ENCODE peak calls at places on chromosome 1, in five cellular contexts. I is HAP-1, C is NCI-H2029, A is nucleus accumbens, H is PC-3. E is an unnamed sample.

GRCh38 chr1:51642739-51643142 is 25.8 kb downstream of the OSBPL9 start:
- DNase-seq in I (peak; percentile 72), A (no peak), H (no peak), C (no peak), E (no peak)

GRCh38 chr1:3654549-3655281 is 2.4 kb downstream of the TP73 start:
- DNase-seq in C (no peak), I (no peak), H (no peak), A (no peak), E (no peak)

GRCh38 chr1:169461390-169462001 is 24.2 kb downstream of the SLC19A2 start:
- DNase-seq in A (no peak), I (no peak), H (no peak), C (no peak), E (no peak)

GRCh38 chr1:171817511-171818265 is 23.6 kb upstream of the DNM3 start:
- DNase-seq in C (no peak), I (no peak), H (peak; percentile 99), A (no peak), E (peak; percentile 97)

GRCh38 chr1:42173155-42173933 is 8.8 kb upstream of the GUCA2A start:
- DNase-seq in I (peak; percentile 47), C (peak; percentile 78), A (no peak), H (peak; percentile 56), E (peak; percentile 78)

GRCh38 chr1:30680429-30680828 is 43.0 kb downstream of the MATN1 start:
- DNase-seq in H (no peak), C (no peak), I (no peak), A (no peak), E (no peak)

GRCh38 chr1:39655578-39656268 is 16.2 kb downstream of the NT5C1A start:
- DNase-seq in A (no peak), C (no peak), H (no peak), I (no peak), E (no peak)

GRCh38 chr1:59422921-59423575 is 126.2 kb downstream of the FGGY start:
- DNase-seq in A (peak; percentile 2), H (peak; percentile 68), C (peak; percentile 59), I (no peak), E (no peak)

GRCh38 chr1:1906185-1907097 is 8.6 kb upstream of the CALML6 start:
- DNase-seq in H (peak; percentile 90), A (peak; percentile 61), C (peak; percentile 38), I (peak; percentile 76), E (peak; percentile 92)

GRCh38 chr1:179146476-179146875 is 64.6 kb downstream of the TOR3A start:
- DNase-seq in H (no peak), A (no peak), I (no peak), C (no peak), E (no peak)

GRCh38 chr1:3786468-3787346 is 9.6 kb downstream of the LRRC47 start:
- DNase-seq in I (no peak), H (no peak), A (no peak), C (no peak), E (no peak)

GRCh38 chr1:153422450-153423068 is 6.2 kb downstream of the S100A7A start:
- DNase-seq in C (no peak), I (peak; percentile 58), H (peak; percentile 86), A (no peak), E (peak; percentile 44)

GRCh38 chr1:90459570-90459969 is 257.5 kb downstream of the BARHL2 start:
- DNase-seq in A (no peak), I (no peak), H (no peak), C (no peak), E (no peak)

GRCh38 chr1:39754026-39754569 is 15.4 kb downstream of the PPIE start:
- DNase-seq in H (peak; percentile 42), C (peak; percentile 96), A (no peak), I (no peak), E (no peak)

GRCh38 chr1:54949971-54950360 is 30.5 kb upstream of the TMEM61 start:
- DNase-seq in A (no peak), I (no peak), C (no peak), H (peak; percentile 87), E (no peak)

GRCh38 chr1:109905520-109905919 is 5.1 kb upstream of the CSF1 start:
- DNase-seq in H (no peak), A (no peak), C (no peak), I (no peak), E (no peak)

GRCh38 chr1:94863919-94864318 is 43.8 kb downstream of the SLC44A3 start:
- DNase-seq in I (no peak), C (no peak), A (no peak), H (peak; percentile 89), E (peak; percentile 81)

GRCh38 chr1:35220976-35221375 is 28.0 kb upstream of the SFPQ start:
- DNase-seq in A (no peak), H (peak; percentile 39), C (no peak), I (peak; percentile 55), E (peak; percentile 58)

GRCh38 chr1:190226006-190226405 is 251.7 kb downstream of the BRINP3 start:
- DNase-seq in I (no peak), H (no peak), A (no peak), C (no peak), E (peak; percentile 9)